ENCODE peak calls at places on chromosomes 12 and 14, in six cellular contexts. One of them, this sample, is unnamed.

GRCh38 chr12:52354197-52354596 is 13.1 kb downstream of the KRT85 start:
- DNase-seq in cardiac muscle cell: no peak
- DNase-seq in brain microvascular endothelial cell: no peak
- DNase-seq in H7: no peak
- DNase-seq in bronchial epithelial cell: no peak
- DNase-seq in BJ: no peak
- DNase-seq in this sample: no peak

GRCh38 chr14:73754911-73755360 is 40.8 kb upstream of the PNMA1 start:
- DNase-seq in cardiac muscle cell: no peak
- DNase-seq in brain microvascular endothelial cell: no peak
- DNase-seq in H7: peak; percentile 70
- DNase-seq in bronchial epithelial cell: no peak
- DNase-seq in BJ: no peak
- DNase-seq in this sample: peak; percentile 17

GRCh38 chr12:26112703-26113147 is 12.1 kb downstream of the BHLHE41 start:
- DNase-seq in cardiac muscle cell: no peak
- DNase-seq in brain microvascular endothelial cell: no peak
- DNase-seq in H7: peak; percentile 49
- DNase-seq in bronchial epithelial cell: no peak
- DNase-seq in BJ: no peak
- DNase-seq in this sample: peak; percentile 80

GRCh38 chr14:65103150-65103760 is 938 bp upstream of the MAX start:
- DNase-seq in cardiac muscle cell: no peak
- DNase-seq in brain microvascular endothelial cell: peak; percentile 12
- DNase-seq in H7: peak; percentile 43
- DNase-seq in bronchial epithelial cell: peak; percentile 13
- DNase-seq in BJ: no peak
- DNase-seq in this sample: peak; percentile 42

GRCh38 chr12:22286569-22286968 is 47.9 kb downstream of the ST8SIA1 start:
- DNase-seq in cardiac muscle cell: no peak
- DNase-seq in brain microvascular endothelial cell: peak; percentile 82
- DNase-seq in H7: no peak
- DNase-seq in bronchial epithelial cell: no peak
- DNase-seq in BJ: peak; percentile 74
- DNase-seq in this sample: no peak

GRCh38 chr14:67137744-67138371 is 51.4 kb upstream of the GARIN2 start:
- DNase-seq in cardiac muscle cell: no peak
- DNase-seq in brain microvascular endothelial cell: no peak
- DNase-seq in H7: no peak
- DNase-seq in bronchial epithelial cell: peak; percentile 13
- DNase-seq in BJ: no peak
- DNase-seq in this sample: peak; percentile 43

GRCh38 chr12:73867147-73867546 is 670.5 kb upstream of the ATXN7L3B start:
- DNase-seq in cardiac muscle cell: no peak
- DNase-seq in brain microvascular endothelial cell: peak; percentile 3
- DNase-seq in H7: no peak
- DNase-seq in bronchial epithelial cell: peak; percentile 55
- DNase-seq in BJ: no peak
- DNase-seq in this sample: no peak

GRCh38 chr12:124716208-124717141 is 147.2 kb downstream of the SCARB1 start:
- DNase-seq in cardiac muscle cell: no peak
- DNase-seq in brain microvascular endothelial cell: no peak
- DNase-seq in H7: no peak
- DNase-seq in bronchial epithelial cell: peak; percentile 72
- DNase-seq in BJ: no peak
- DNase-seq in this sample: no peak

GRCh38 chr12:5783274-5783920 is 161.7 kb downstream of the ANO2 start:
- DNase-seq in cardiac muscle cell: no peak
- DNase-seq in brain microvascular endothelial cell: no peak
- DNase-seq in H7: no peak
- DNase-seq in bronchial epithelial cell: peak; percentile 47
- DNase-seq in BJ: no peak
- DNase-seq in this sample: no peak

GRCh38 chr14:69625299-69626131 is 14.1 kb downstream of the SUSD6 start:
- DNase-seq in cardiac muscle cell: no peak
- DNase-seq in brain microvascular endothelial cell: peak; percentile 64
- DNase-seq in H7: no peak
- DNase-seq in bronchial epithelial cell: no peak
- DNase-seq in BJ: no peak
- DNase-seq in this sample: no peak

GRCh38 chr12:120353136-120353535 is 15.8 kb downstream of the MSI1 start:
- DNase-seq in cardiac muscle cell: no peak
- DNase-seq in brain microvascular endothelial cell: no peak
- DNase-seq in H7: no peak
- DNase-seq in bronchial epithelial cell: no peak
- DNase-seq in BJ: no peak
- DNase-seq in this sample: no peak

GRCh38 chr14:23915559-23915958 is 38.0 kb upstream of the DHRS4 start:
- DNase-seq in cardiac muscle cell: no peak
- DNase-seq in brain microvascular endothelial cell: no peak
- DNase-seq in H7: no peak
- DNase-seq in bronchial epithelial cell: no peak
- DNase-seq in BJ: no peak
- DNase-seq in this sample: no peak

GRCh38 chr12:13404111-13404628 is 207.6 kb downstream of the EMP1 start:
- DNase-seq in cardiac muscle cell: no peak
- DNase-seq in brain microvascular endothelial cell: no peak
- DNase-seq in H7: no peak
- DNase-seq in bronchial epithelial cell: no peak
- DNase-seq in BJ: no peak
- DNase-seq in this sample: no peak

GRCh38 chr12:13405961-13406703 is 209.6 kb downstream of the EMP1 start:
- DNase-seq in cardiac muscle cell: no peak
- DNase-seq in brain microvascular endothelial cell: no peak
- DNase-seq in H7: no peak
- DNase-seq in bronchial epithelial cell: no peak
- DNase-seq in BJ: no peak
- DNase-seq in this sample: no peak

DNA sequence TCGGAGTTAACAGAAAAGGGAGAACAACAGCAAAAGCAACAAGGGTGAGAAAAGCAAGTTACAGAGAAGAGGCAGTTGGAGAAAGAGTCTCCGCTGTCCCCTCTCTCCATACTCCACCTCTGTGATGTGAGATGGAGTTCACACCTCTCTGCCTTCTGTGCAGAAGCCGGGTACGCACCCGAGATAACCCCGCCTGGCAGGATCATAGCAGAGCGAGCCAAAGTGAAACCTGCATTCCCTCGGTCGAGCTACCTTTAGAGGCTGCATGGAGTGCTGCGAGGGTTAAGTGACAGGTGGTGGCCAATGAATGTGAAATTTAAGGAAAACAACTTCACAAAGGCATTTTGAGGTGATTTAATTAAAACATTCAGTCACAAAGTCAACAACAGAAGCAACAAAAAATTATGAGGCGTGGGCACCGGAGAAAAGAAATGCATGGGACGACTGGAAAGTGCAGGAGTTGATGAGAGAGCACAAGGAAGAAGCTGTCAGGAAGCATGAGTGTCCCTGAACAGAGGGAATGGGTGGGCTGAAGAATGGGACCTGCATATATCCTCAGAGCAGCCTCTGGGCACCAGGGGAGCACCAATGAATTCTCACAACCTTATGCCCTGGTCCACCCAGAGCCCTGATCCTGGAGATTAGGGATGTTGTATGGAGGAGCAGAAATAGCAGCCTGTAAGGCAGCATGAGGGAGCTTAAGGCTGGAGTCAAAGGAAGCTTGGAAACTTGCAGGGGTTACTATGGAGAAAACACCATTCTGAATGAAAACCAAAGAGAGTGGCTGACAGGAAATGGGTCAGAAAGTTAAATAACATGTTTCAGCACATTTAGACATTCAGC is 208.3 kb downstream of the EMP1 start:
- DNase-seq in cardiac muscle cell: no peak
- DNase-seq in brain microvascular endothelial cell: no peak
- DNase-seq in H7: no peak
- DNase-seq in bronchial epithelial cell: peak; percentile 25
- DNase-seq in BJ: no peak
- DNase-seq in this sample: no peak
- H3K27me3 ChIP-seq in cardiac muscle cell: no peaks in the 10 kb centered on the region
- H3K27me3 ChIP-seq in brain microvascular endothelial cell: no peaks in the 10 kb centered on the region
- H3K27me3 ChIP-seq in H7: no peaks in the 10 kb centered on the region
- H3K27me3 ChIP-seq in bronchial epithelial cell: no peaks in the 10 kb centered on the region
- H3K27me3 ChIP-seq in BJ: no peaks in the 10 kb centered on the region
- H3K27me3 ChIP-seq in this sample: no peaks in the 10 kb centered on the region

GRCh38 chr12:132436791-132437251 is 53.1 kb upstream of the FBRSL1 start:
- DNase-seq in cardiac muscle cell: no peak
- DNase-seq in brain microvascular endothelial cell: no peak
- DNase-seq in H7: no peak
- DNase-seq in bronchial epithelial cell: no peak
- DNase-seq in BJ: no peak
- DNase-seq in this sample: no peak

GRCh38 chr12:132438726-132439125 is 51.2 kb upstream of the FBRSL1 start:
- DNase-seq in cardiac muscle cell: no peak
- DNase-seq in brain microvascular endothelial cell: no peak
- DNase-seq in H7: peak; percentile 65
- DNase-seq in bronchial epithelial cell: no peak
- DNase-seq in BJ: no peak
- DNase-seq in this sample: no peak

GRCh38 chr12:132435486-132436187 is 54.3 kb upstream of the FBRSL1 start:
- DNase-seq in cardiac muscle cell: no peak
- DNase-seq in brain microvascular endothelial cell: no peak
- DNase-seq in H7: no peak
- DNase-seq in bronchial epithelial cell: no peak
- DNase-seq in BJ: no peak
- DNase-seq in this sample: no peak

GRCh38 chr12:132438139-132438700 is 51.7 kb upstream of the FBRSL1 start:
- DNase-seq in cardiac muscle cell: no peak
- DNase-seq in brain microvascular endothelial cell: no peak
- DNase-seq in H7: peak; percentile 65
- DNase-seq in bronchial epithelial cell: no peak
- DNase-seq in BJ: no peak
- DNase-seq in this sample: no peak

DNA sequence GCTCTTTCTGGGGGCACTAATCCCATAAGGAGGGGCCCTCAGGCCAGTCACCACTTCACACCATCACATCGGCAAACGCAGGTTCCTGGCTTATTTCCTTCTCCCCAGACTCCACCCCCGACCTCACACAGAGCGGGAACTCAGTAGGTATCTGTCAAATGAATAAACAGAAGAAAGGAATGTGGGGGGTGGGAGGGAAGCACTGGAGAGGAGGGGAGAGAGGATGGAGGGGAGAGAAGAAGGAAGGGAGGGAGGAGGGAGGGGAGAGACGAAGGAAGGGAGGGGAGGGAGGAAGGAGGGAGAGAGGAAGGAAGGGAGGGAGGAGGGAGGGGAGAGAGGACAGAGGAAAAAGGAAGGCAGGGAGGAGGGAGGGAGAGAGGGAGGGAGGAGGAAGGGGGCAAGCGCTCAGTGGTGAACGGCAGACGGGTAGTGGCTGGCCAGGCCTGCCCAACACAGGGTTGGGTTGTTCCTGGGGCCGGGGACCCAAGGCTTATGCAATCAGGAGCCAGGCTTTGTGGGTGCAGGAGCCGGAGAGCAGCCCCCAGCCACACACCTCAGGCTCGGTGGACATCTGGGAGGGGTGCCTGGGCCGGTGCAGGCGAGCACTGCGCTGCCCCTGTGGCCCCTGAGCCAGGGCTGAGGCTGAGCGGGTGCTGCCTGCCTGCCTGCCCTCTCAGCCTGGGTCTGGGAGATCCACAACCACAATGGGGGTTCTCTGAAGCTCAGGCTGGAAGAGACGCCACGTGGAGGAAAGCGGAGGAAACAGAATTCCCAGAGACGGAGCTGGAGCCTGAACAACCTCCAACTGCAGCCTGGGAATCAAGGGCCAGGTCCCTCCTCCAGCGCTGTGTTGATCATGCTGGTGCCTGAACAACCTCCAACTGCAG is 52.5 kb upstream of the FBRSL1 start:
- DNase-seq in cardiac muscle cell: no peak
- DNase-seq in brain microvascular endothelial cell: no peak
- DNase-seq in H7: peak; percentile 91
- DNase-seq in bronchial epithelial cell: no peak
- DNase-seq in BJ: no peak
- DNase-seq in this sample: peak; percentile 91
- H3K27me3 ChIP-seq in cardiac muscle cell: peaks cover 10% of the 10 kb centered on the region
- H3K27me3 ChIP-seq in brain microvascular endothelial cell: peaks cover 8% of the 10 kb centered on the region
- H3K27me3 ChIP-seq in H7: peaks cover 23% of the 10 kb centered on the region
- H3K27me3 ChIP-seq in bronchial epithelial cell: peaks cover 23% of the 10 kb centered on the region
- H3K27me3 ChIP-seq in BJ: peaks cover 6% of the 10 kb centered on the region
- H3K27me3 ChIP-seq in this sample: peaks cover 43% of the 10 kb centered on the region

DNA sequence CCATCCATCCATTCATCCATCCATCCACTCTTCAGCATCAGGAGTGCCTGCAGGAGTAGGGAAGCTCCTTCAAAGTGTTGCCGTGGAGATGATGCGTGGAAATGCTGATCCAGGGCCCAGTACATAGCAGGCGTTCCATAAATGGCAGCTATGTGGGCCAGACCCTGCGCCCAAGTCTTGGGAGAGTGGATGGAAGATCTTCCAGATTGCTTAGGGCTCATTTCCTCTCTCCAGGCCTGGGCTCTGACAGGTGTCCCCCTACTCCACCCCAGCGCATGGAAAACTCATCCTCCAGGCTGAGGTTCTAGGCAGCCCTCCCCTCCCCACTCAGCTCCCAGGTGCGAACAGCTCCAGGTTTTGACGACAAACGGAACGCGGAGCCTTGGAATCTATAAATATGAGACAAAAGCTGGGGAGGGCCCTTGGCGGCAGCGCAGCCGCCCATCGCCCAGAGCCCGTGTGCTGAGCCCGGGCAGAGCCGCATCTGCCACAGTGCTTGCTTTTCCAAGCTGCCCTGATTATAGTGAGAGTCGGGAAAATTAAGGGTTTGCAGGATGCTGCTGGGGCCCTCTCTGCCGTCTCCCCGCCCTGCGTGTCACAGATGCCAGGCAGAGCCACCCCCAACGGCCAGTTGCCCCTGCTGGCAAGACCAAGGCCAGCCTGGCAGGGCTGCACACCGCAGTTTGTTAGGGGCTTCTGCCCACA is 1.6 kb downstream of the BEGAIN start:
- DNase-seq in cardiac muscle cell: no peak
- DNase-seq in brain microvascular endothelial cell: no peak
- DNase-seq in H7: no peak
- DNase-seq in bronchial epithelial cell: no peak
- DNase-seq in BJ: no peak
- DNase-seq in this sample: no peak
- H3K27me3 ChIP-seq in cardiac muscle cell: peaks cover 64% of the 10 kb centered on the region
- H3K27me3 ChIP-seq in brain microvascular endothelial cell: peaks cover 20% of the 10 kb centered on the region
- H3K27me3 ChIP-seq in H7: peaks cover 39% of the 10 kb centered on the region
- H3K27me3 ChIP-seq in bronchial epithelial cell: peaks cover 5% of the 10 kb centered on the region
- H3K27me3 ChIP-seq in BJ: peaks cover 22% of the 10 kb centered on the region
- H3K27me3 ChIP-seq in this sample: peaks cover 32% of the 10 kb centered on the region

GRCh38 chr12:117098071-117098360 is 1.2 kb downstream of the TESC start:
- DNase-seq in cardiac muscle cell: no peak
- DNase-seq in brain microvascular endothelial cell: no peak
- DNase-seq in H7: no peak
- DNase-seq in bronchial epithelial cell: no peak
- DNase-seq in BJ: no peak
- DNase-seq in this sample: no peak

GRCh38 chr12:117101953-117102833 is 3.0 kb upstream of the TESC start:
- DNase-seq in cardiac muscle cell: no peak
- DNase-seq in brain microvascular endothelial cell: no peak
- DNase-seq in H7: no peak
- DNase-seq in bronchial epithelial cell: no peak
- DNase-seq in BJ: no peak
- DNase-seq in this sample: no peak

GRCh38 chr12:117100851-117101673 is 1.8 kb upstream of the TESC start:
- DNase-seq in cardiac muscle cell: no peak
- DNase-seq in brain microvascular endothelial cell: no peak
- DNase-seq in H7: peak; percentile 57
- DNase-seq in bronchial epithelial cell: no peak
- DNase-seq in BJ: no peak
- DNase-seq in this sample: no peak

GRCh38 chr12:117098361-117099217 is 627 bp downstream of the TESC start:
- DNase-seq in cardiac muscle cell: no peak
- DNase-seq in brain microvascular endothelial cell: no peak
- DNase-seq in H7: peak; percentile 89
- DNase-seq in bronchial epithelial cell: no peak
- DNase-seq in BJ: no peak
- DNase-seq in this sample: peak; percentile 60

GRCh38 chr12:117100251-117100650 is 1.0 kb upstream of the TESC start:
- DNase-seq in cardiac muscle cell: peak; percentile 57
- DNase-seq in brain microvascular endothelial cell: no peak
- DNase-seq in H7: peak; percentile 79
- DNase-seq in bronchial epithelial cell: no peak
- DNase-seq in BJ: no peak
- DNase-seq in this sample: peak; percentile 69
- H3K27me3 ChIP-seq in cardiac muscle cell: peaks cover 20% of the 10 kb centered on the region
- H3K27me3 ChIP-seq in brain microvascular endothelial cell: peaks cover 65% of the 10 kb centered on the region
- H3K27me3 ChIP-seq in H7: peaks cover 20% of the 10 kb centered on the region
- H3K27me3 ChIP-seq in bronchial epithelial cell: peaks cover 32% of the 10 kb centered on the region
- H3K27me3 ChIP-seq in BJ: peaks cover 54% of the 10 kb centered on the region
- H3K27me3 ChIP-seq in this sample: peaks cover 28% of the 10 kb centered on the region